ENCODE peak calls at places on chromosomes 6 and 20, in four cellular contexts. One of them, this sample, is unnamed.

GRCh38 chr20:62816031-62816878 is 595 bp upstream of the COL9A3 start:
- DNase-seq in AG08395: peak
- DNase-seq in neuronal stem cell: peak
- DNase-seq in EL: peak
- DNase-seq in this sample: no peak

GRCh38 chr6:27726620-27727023 is 185.6 kb downstream of the OR2B2 start:
- DNase-seq in AG08395: no peak
- DNase-seq in neuronal stem cell: no peak
- DNase-seq in EL: peak
- DNase-seq in this sample: no peak

GRCh38 chr6:170470673-170471072 is 82.4 kb downstream of the PSMB1 start:
- DNase-seq in AG08395: no peak
- DNase-seq in neuronal stem cell: no peak
- DNase-seq in EL: no peak
- DNase-seq in this sample: no peak

GRCh38 chr20:57476073-57476526 is 48.8 kb downstream of the CTCFL start:
- DNase-seq in AG08395: no peak
- DNase-seq in neuronal stem cell: no peak
- DNase-seq in EL: no peak
- DNase-seq in this sample: no peak

GRCh38 chr6:3409699-3410384 is 47.0 kb downstream of the SLC22A23 start:
- DNase-seq in AG08395: no peak
- DNase-seq in neuronal stem cell: no peak
- DNase-seq in EL: no peak
- DNase-seq in this sample: no peak

GRCh38 chr6:37576336-37576737 is 76.6 kb upstream of the CCDC167 start:
- DNase-seq in AG08395: peak
- DNase-seq in neuronal stem cell: no peak
- DNase-seq in EL: peak
- DNase-seq in this sample: peak

GRCh38 chr6:27479319-27480182 is 6.6 kb upstream of the ZNF184 start:
- DNase-seq in AG08395: peak
- DNase-seq in neuronal stem cell: peak
- DNase-seq in EL: peak
- DNase-seq in this sample: peak

GRCh38 chr6:35679399-35679798 is 9.3 kb downstream of the FKBP5 start:
- DNase-seq in AG08395: no peak
- DNase-seq in neuronal stem cell: no peak
- DNase-seq in EL: no peak
- DNase-seq in this sample: no peak

GRCh38 chr20:18754030-18754659 is 59.4 kb upstream of the SCP2D1 start:
- DNase-seq in AG08395: no peak
- DNase-seq in neuronal stem cell: no peak
- DNase-seq in EL: no peak
- DNase-seq in this sample: no peak

GRCh38 chr20:60314727-60315126 is 356.5 kb downstream of the CDH26 start:
- DNase-seq in AG08395: no peak
- DNase-seq in neuronal stem cell: no peak
- DNase-seq in EL: no peak
- DNase-seq in this sample: no peak

GRCh38 chr6:2264932-2265331 is 19.5 kb upstream of the GMDS start:
- DNase-seq in AG08395: peak
- DNase-seq in neuronal stem cell: no peak
- DNase-seq in EL: peak
- DNase-seq in this sample: peak

GRCh38 chr20:460707-461106 is 1.6 kb downstream of the TBC1D20 start:
- DNase-seq in AG08395: peak
- DNase-seq in neuronal stem cell: no peak
- DNase-seq in EL: peak
- DNase-seq in this sample: peak

GRCh38 chr6:138007014-138007472 is 100.2 kb downstream of the PERP start:
- DNase-seq in AG08395: peak
- DNase-seq in neuronal stem cell: peak
- DNase-seq in EL: peak
- DNase-seq in this sample: peak

GRCh38 chr20:48571945-48572589 is 255.7 kb downstream of the PREX1 start:
- DNase-seq in AG08395: no peak
- DNase-seq in neuronal stem cell: no peak
- DNase-seq in EL: no peak
- DNase-seq in this sample: no peak

GRCh38 chr20:41050361-41051019 is 21.9 kb downstream of the TOP1 start:
- DNase-seq in AG08395: peak
- DNase-seq in neuronal stem cell: no peak
- DNase-seq in EL: peak
- DNase-seq in this sample: peak

GRCh38 chr6:49692534-49692933 is 20.8 kb downstream of the CRISP2 start:
- DNase-seq in AG08395: no peak
- DNase-seq in neuronal stem cell: no peak
- DNase-seq in EL: no peak
- DNase-seq in this sample: no peak

This sample was measured in AG20443.